ENCODE peak calls at places on chromosome 19, in nine cellular contexts. N, Y, A, S, P, G, Q, O and Z are unnamed samples.

GRCh38 chr19:995051-995827 is 5.0 kb upstream of the GRIN3B start:
- DNase-seq in N (no peak), Y (no peak), A (no peak), S (no peak), P (no peak), G (no peak), Q (no peak), O (no peak), Z (no peak)

GRCh38 chr19:2613507-2614295 is 88.8 kb downstream of the GNG7 start:
- DNase-seq in N (no peak), Y (no peak), A (peak; percentile 56), S (peak; percentile 77), P (no peak), G (peak; percentile 78), Q (peak; percentile 59), O (no peak), Z (peak; percentile 53)

GRCh38 chr19:48842744-48843162 is 6.5 kb upstream of the HSD17B14 start:
- DNase-seq in N (no peak), Y (peak; percentile 18), A (peak; percentile 69), S (peak; percentile 81), P (peak; percentile 27), G (peak; percentile 80), Q (no peak), O (no peak), Z (peak; percentile 64)

GRCh38 chr19:6744381-6745288 is 5.2 kb downstream of the TRIP10 start:
- DNase-seq in N (peak; percentile 79), Y (peak; percentile 72), A (peak; percentile 95), S (peak; percentile 97), P (peak; percentile 91), G (no peak), Q (peak; percentile 89), O (peak; percentile 80), Z (peak; percentile 96)

GRCh38 chr19:5287066-5287465 is 53.5 kb downstream of the PTPRS start:
- DNase-seq in N (no peak), Y (no peak), A (no peak), S (no peak), P (no peak), G (no peak), Q (no peak), O (no peak), Z (peak; percentile 33)

GRCh38 chr19:262125-262524 is 29.1 kb downstream of the PLPP2 start:
- DNase-seq in N (no peak), Y (no peak), A (no peak), S (no peak), P (no peak), G (peak; percentile 0), Q (no peak), O (no peak), Z (no peak)

GRCh38 chr19:54952591-54953344 is 5.4 kb upstream of the NLRP7 start:
- DNase-seq in N (no peak), Y (peak; percentile 95), A (peak; percentile 45), S (no peak), P (no peak), G (no peak), Q (no peak), O (no peak), Z (peak; percentile 49)

GRCh38 chr19:54266133-54266532 is 9.1 kb upstream of the LILRB5 start:
- DNase-seq in N (peak; percentile 51), Y (peak; percentile 30), A (peak; percentile 81), S (peak; percentile 58), P (no peak), G (peak; percentile 59), Q (peak; percentile 83), O (peak; percentile 39), Z (peak; percentile 90)

GRCh38 chr19:16076958-16077611 is 790 bp downstream of the TPM4 start:
- DNase-seq in N (peak; percentile 64), Y (no peak), A (peak; percentile 66), S (peak; percentile 64), P (no peak), G (peak; percentile 70), Q (peak; percentile 83), O (peak; percentile 61), Z (no peak)

GRCh38 chr19:3955688-3956087 is 15.2 kb downstream of the DAPK3 start:
- DNase-seq in N (no peak), Y (no peak), A (no peak), S (no peak), P (no peak), G (no peak), Q (no peak), O (no peak), Z (no peak)

GRCh38 chr19:43798546-43799409 is 3.5 kb downstream of the LYPD5 start:
- DNase-seq in N (no peak), Y (no peak), A (peak; percentile 34), S (peak; percentile 21), P (no peak), G (peak; percentile 65), Q (peak; percentile 56), O (peak; percentile 80), Z (peak; percentile 76)

GRCh38 chr19:49688531-49689132 is 762 bp upstream of the ADM5 start:
- DNase-seq in N (no peak), Y (no peak), A (no peak), S (no peak), P (no peak), G (no peak), Q (no peak), O (no peak), Z (no peak)

GRCh38 chr19:6125571-6125989 is 9.9 kb upstream of the ACSBG2 start:
- DNase-seq in N (no peak), Y (peak; percentile 47), A (peak; percentile 79), S (peak; percentile 89), P (peak; percentile 53), G (peak; percentile 66), Q (peak; percentile 60), O (peak; percentile 37), Z (peak; percentile 95)

GRCh38 chr19:41933693-41934426 is 5.6 kb upstream of the ERFL start:
- DNase-seq in N (no peak), Y (no peak), A (no peak), S (no peak), P (no peak), G (no peak), Q (no peak), O (no peak), Z (no peak)

GRCh38 chr19:15551183-15552004 is 43.1 kb downstream of the CYP4F22 start:
- DNase-seq in N (no peak), Y (no peak), A (peak; percentile 27), S (no peak), P (no peak), G (peak; percentile 78), Q (peak; percentile 57), O (no peak), Z (peak; percentile 51)

GRCh38 chr19:41298327-41298964 is 11.5 kb upstream of the CCDC97 start:
- DNase-seq in N (peak; percentile 46), Y (peak; percentile 71), A (peak; percentile 85), S (peak; percentile 65), P (peak; percentile 62), G (no peak), Q (peak; percentile 94), O (peak; percentile 80), Z (no peak)

GRCh38 chr19:10289167-10289835 is 451 bp upstream of the ICAM5 start:
- DNase-seq in N (no peak), Y (no peak), A (peak; percentile 58), S (peak; percentile 77), P (no peak), G (peak; percentile 68), Q (no peak), O (no peak), Z (peak; percentile 45)
- H3K4me1 ChIP-seq in N (peaks cover 76% of the 10 kb centered on the region), Y (peaks cover 32% of the 10 kb centered on the region), A (no peaks in the 10 kb centered on the region), S (peaks cover 21% of the 10 kb centered on the region), P (peaks cover 43% of the 10 kb centered on the region), G (no peaks in the 10 kb centered on the region), Q (no peaks in the 10 kb centered on the region), O (peaks cover 22% of the 10 kb centered on the region), Z (peaks cover 29% of the 10 kb centered on the region)

DNA sequence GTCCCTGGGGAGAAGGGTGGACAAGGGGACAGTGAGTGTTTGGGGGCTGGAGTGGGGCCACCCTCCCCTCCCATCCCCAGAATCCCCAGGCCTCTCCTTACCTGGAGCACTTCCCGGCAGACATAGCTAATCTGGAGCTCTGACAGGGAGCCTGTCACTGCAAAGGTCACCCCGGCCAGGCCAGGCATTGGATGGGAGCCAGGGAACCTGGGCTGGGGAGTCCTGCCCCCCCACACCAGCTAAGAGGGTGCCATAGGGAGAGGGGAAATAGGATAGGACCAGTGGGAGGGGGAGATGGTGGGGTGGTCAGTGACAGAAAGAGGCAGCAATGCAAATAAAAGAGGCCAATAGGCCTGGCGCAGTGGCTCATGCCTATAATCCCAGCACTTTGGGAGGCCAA is 3.5 kb downstream of the MAP4K1 start:
- DNase-seq in N (no peak), Y (no peak), A (no peak), S (no peak), P (no peak), G (no peak), Q (no peak), O (no peak), Z (no peak)
- H3K4me1 ChIP-seq in N (peaks cover 10% of the 10 kb centered on the region), Y (peaks cover 6% of the 10 kb centered on the region), A (peaks cover 6% of the 10 kb centered on the region), S (peaks cover 7% of the 10 kb centered on the region), P (peaks cover 7% of the 10 kb centered on the region), G (no peaks in the 10 kb centered on the region), Q (no peaks in the 10 kb centered on the region), O (no peaks in the 10 kb centered on the region), Z (peaks cover 8% of the 10 kb centered on the region)

DNA sequence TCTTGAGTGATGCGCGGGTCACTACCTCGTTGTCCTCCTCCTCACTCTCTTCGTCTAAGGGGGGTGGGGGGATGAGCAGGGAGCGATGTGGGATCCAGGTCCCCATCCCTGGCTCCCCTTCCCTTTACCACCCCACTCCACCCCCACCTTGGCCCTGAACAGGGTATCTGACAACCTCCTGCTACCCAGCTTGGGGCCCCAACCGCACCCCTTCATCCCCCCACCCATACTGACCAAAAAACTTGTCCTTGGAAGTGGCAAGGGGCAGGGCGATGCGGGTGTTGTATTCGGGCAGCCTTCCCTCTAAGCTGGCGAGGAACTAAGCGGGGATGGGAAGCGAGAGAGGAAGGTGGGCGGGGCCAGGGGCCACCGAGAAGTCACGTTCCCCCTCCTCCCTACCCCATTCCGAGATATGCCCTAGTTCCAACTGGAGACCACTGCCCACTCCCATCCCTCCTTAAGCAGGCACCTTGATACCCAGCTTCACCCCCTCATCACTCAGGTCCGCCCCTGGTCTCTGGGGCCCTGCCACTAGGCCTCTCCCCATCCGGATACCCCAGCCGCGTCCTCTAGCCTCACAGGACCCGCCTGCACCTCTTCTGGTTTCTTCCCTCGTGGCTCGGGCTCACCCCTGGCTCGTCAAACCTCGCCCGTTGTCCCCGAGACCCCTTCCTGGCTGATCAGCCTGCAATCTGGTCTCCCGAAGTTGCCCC is 1.9 kb upstream of the RGL3 start:
- DNase-seq in N (no peak), Y (no peak), A (no peak), S (no peak), P (no peak), G (no peak), Q (peak; percentile 81), O (no peak), Z (no peak)
- H3K4me1 ChIP-seq in N (peaks cover 51% of the 10 kb centered on the region), Y (peaks cover 3% of the 10 kb centered on the region), A (peaks cover 6% of the 10 kb centered on the region), S (peaks cover 12% of the 10 kb centered on the region), P (peaks cover 21% of the 10 kb centered on the region), G (no peaks in the 10 kb centered on the region), Q (no peaks in the 10 kb centered on the region), O (no peaks in the 10 kb centered on the region), Z (no peaks in the 10 kb centered on the region)

DNA sequence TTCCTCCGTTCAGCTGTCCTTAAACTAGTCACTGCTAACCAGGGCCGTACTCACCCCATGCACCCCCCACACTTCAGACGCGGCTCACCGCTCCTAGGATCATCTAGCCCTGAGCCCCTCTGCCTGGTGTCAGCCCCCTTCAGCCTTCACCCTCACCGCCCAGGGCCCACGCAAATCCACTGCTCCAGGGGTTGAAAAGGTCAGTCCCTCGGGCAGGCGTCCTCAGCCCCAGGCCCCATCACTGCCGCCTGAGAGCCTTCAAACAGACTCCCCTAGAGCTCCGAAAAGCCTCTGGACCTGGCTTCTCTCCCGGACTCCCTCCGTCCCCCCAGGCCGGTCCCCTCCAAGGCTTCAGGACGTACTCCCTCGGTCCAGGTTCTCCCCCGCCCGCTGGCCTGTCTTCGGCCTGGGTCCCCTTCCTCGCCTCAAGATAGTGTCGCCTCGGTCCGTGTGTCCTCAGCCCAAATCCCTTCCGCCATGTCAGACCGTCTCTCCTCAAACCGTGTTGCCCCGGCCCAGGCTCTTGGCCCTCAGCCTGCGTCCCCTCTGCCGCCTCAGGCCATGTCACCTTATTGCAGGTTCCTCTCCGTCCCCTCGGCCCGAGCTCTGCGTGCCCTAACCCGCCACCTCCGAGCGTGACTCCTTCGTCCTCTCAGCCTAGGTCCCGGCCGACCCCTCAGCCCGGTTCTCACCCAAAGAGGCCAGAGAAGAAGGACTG is 553 bp downstream of the NAPA start:
- DNase-seq in N (no peak), Y (no peak), A (no peak), S (peak; percentile 51), P (no peak), G (peak; percentile 42), Q (no peak), O (no peak), Z (no peak)
- H3K4me1 ChIP-seq in N (peaks cover 58% of the 10 kb centered on the region), Y (peaks cover 19% of the 10 kb centered on the region), A (no peaks in the 10 kb centered on the region), S (peaks cover 47% of the 10 kb centered on the region), P (peaks cover 55% of the 10 kb centered on the region), G (peaks cover 15% of the 10 kb centered on the region), Q (no peaks in the 10 kb centered on the region), O (peaks cover 21% of the 10 kb centered on the region), Z (peaks cover 35% of the 10 kb centered on the region)